ENCODE peak calls at places on chromosomes 6 and 20, in ten cellular contexts. K is H9; Y is Kasumi-1; O is breast epithelium; S is kidney tubule cell; F is NCI-H1092 treated with DMSO at 0.1 percent for 48 hours; T is neural crest cell; E is NAMALWA; L is CD8-positive, alpha-beta T cell; X is Ammon's horn. D is an unnamed sample.
A peak's percentile ranks its signal among the peaks of the same experiment; 100 is the strongest.

GRCh38 chr20:2172305-2173175 is 70.9 kb downstream of the STK35 start:
- DNase-seq in L (peak; percentile 60), T (peak; percentile 77), S (peak; percentile 57), F (peak; percentile 56), X (peak; percentile 81), Y (peak; percentile 74), K (peak; percentile 73), O (peak; percentile 73), E (peak; percentile 68), D (peak; percentile 91)

GRCh38 chr20:24603454-24603853 is 134.0 kb downstream of the SYNDIG1 start:
- DNase-seq in O (no peak), L (no peak), E (no peak), X (no peak), K (no peak), T (no peak), S (no peak), F (no peak), Y (no peak), D (no peak)

GRCh38 chr6:42727627-42728026 is 5.2 kb upstream of the PRPH2 start:
- DNase-seq in Y (no peak), L (no peak), S (no peak), E (no peak), T (no peak), O (no peak), F (no peak), K (no peak), X (no peak), D (no peak)

GRCh38 chr20:31990958-31991705 is 19.1 kb upstream of the CCM2L start:
- DNase-seq in E (no peak), T (no peak), L (no peak), F (peak; percentile 31), S (no peak), Y (no peak), O (no peak), K (no peak), X (peak; percentile 12), D (no peak)

GRCh38 chr20:16273812-16274560 is 299.3 kb downstream of the KIF16B start:
- DNase-seq in S (peak; percentile 48), Y (no peak), K (no peak), E (no peak), O (no peak), L (no peak), T (no peak), X (no peak), F (no peak), D (no peak)

GRCh38 chr20:32333181-32333987 is 24.7 kb upstream of the ASXL1 start:
- DNase-seq in E (no peak), L (no peak), S (no peak), X (no peak), F (no peak), Y (no peak), O (no peak), K (no peak), T (no peak), D (no peak)

GRCh38 chr6:91822581-91822980 is 1235.7 kb upstream of the MAP3K7 start:
- DNase-seq in X (no peak), E (no peak), L (no peak), S (no peak), F (no peak), K (no peak), O (no peak), T (no peak), Y (no peak), D (no peak)

GRCh38 chr6:18154507-18155272 is at the start of gene TPMT:
- DNase-seq in F (peak; percentile 93), L (no peak), E (no peak), X (no peak), S (peak; percentile 29), T (peak; percentile 96), K (no peak), Y (no peak), O (peak; percentile 98), D (peak; percentile 99)

GRCh38 chr6:72770959-72771358 is 149.1 kb downstream of the KCNQ5 start:
- DNase-seq in K (no peak), L (no peak), F (no peak), Y (no peak), S (no peak), T (no peak), X (no peak), O (no peak), E (no peak), D (no peak)

GRCh38 chr6:15962449-15962764 is 166.5 kb upstream of the MYLIP start:
- DNase-seq in O (no peak), Y (peak; percentile 24), S (peak; percentile 86), X (no peak), F (no peak), K (no peak), E (no peak), L (no peak), T (no peak), D (no peak)

GRCh38 chr6:159935633-159936032 is 33.2 kb upstream of the IGF2R start:
- DNase-seq in S (peak; percentile 47), Y (no peak), O (no peak), T (no peak), X (no peak), L (no peak), E (no peak), K (no peak), F (no peak), D (no peak)

GRCh38 chr6:156731436-156731835 is 45.7 kb upstream of the ARID1B start:
- DNase-seq in T (no peak), X (peak; percentile 20), Y (no peak), S (peak; percentile 81), F (peak; percentile 77), L (no peak), E (no peak), K (no peak), O (no peak), D (no peak)

GRCh38 chr20:4488407-4489339 is 233.0 kb upstream of the PRND start:
- DNase-seq in Y (no peak), O (no peak), K (no peak), E (no peak), F (no peak), L (no peak), S (peak; percentile 23), T (no peak), X (no peak), D (no peak)

GRCh38 chr6:70379473-70380013 is 33.8 kb upstream of the FAM135A start:
- DNase-seq in S (peak; percentile 82), X (no peak), L (no peak), E (no peak), F (no peak), O (no peak), T (no peak), K (no peak), Y (no peak), D (no peak)

GRCh38 chr20:15155848-15156401 is 818.5 kb upstream of the FLRT3 start:
- DNase-seq in X (no peak), T (no peak), O (no peak), Y (no peak), F (no peak), L (no peak), K (no peak), E (no peak), S (peak; percentile 44), D (no peak)

GRCh38 chr6:11197175-11197535 is 35.3 kb downstream of the NEDD9 start:
- DNase-seq in O (no peak), S (peak; percentile 32), T (no peak), F (no peak), L (no peak), E (no peak), K (no peak), X (no peak), Y (no peak), D (no peak)

GRCh38 chr20:31691646-31692275 is 30.9 kb downstream of the BCL2L1 start:
- DNase-seq in F (no peak), T (no peak), K (no peak), X (no peak), O (no peak), S (no peak), L (no peak), E (peak; percentile 71), Y (peak; percentile 15), D (no peak)

GRCh38 chr20:23336476-23336875 is 14.1 kb upstream of the NXT1 start:
- DNase-seq in S (no peak), F (no peak), L (no peak), O (no peak), X (no peak), K (no peak), Y (no peak), T (no peak), E (no peak), D (no peak)

GRCh38 chr20:48776306-48776705 is 51.5 kb downstream of the PREX1 start:
- DNase-seq in X (peak; percentile 44), F (no peak), E (no peak), O (no peak), S (peak; percentile 23), L (no peak), K (no peak), Y (no peak), T (no peak), D (peak; percentile 75)